ENCODE peak calls at places on chromosomes 11 and 22, in seven cellular contexts. One of them, this sample, is unnamed.

GRCh38 chr22:16915711-16916110 is 90.5 kb upstream of the XKR3 start:
- DNase-seq in left ventricle myocardium inferior: no peak
- DNase-seq in sigmoid colon: no peak
- DNase-seq in stomach: no peak
- DNase-seq in CD4-positive, alpha-beta memory T cell: no peak
- DNase-seq in A549: no peak
- DNase-seq in lower lobe of right lung: no peak
- DNase-seq in this sample: no peak

GRCh38 chr11:2652857-2653643 is 46.7 kb downstream of the KCNQ1OT1 start:
- DNase-seq in A549: no peak
- DNase-seq in left ventricle myocardium inferior: no peak
- DNase-seq in CD4-positive, alpha-beta memory T cell: no peak
- DNase-seq in sigmoid colon: no peak
- DNase-seq in lower lobe of right lung: no peak
- DNase-seq in stomach: no peak
- DNase-seq in this sample: no peak

GRCh38 chr11:133172349-133172748 is 360.0 kb downstream of the OPCML start:
- DNase-seq in sigmoid colon: no peak
- DNase-seq in A549: no peak
- DNase-seq in left ventricle myocardium inferior: no peak
- DNase-seq in stomach: no peak
- DNase-seq in CD4-positive, alpha-beta memory T cell: no peak
- DNase-seq in lower lobe of right lung: no peak
- DNase-seq in this sample: no peak

GRCh38 chr11:71200761-71201160 is 51.6 kb downstream of the SHANK2 start:
- DNase-seq in stomach: no peak
- DNase-seq in A549: no peak
- DNase-seq in sigmoid colon: no peak
- DNase-seq in left ventricle myocardium inferior: no peak
- DNase-seq in lower lobe of right lung: peak; percentile 20
- DNase-seq in CD4-positive, alpha-beta memory T cell: no peak
- DNase-seq in this sample: no peak

GRCh38 chr11:8867035-8867434 is 44.0 kb upstream of the AKIP1 start:
- DNase-seq in stomach: no peak
- DNase-seq in sigmoid colon: no peak
- DNase-seq in A549: no peak
- DNase-seq in lower lobe of right lung: no peak
- DNase-seq in left ventricle myocardium inferior: no peak
- DNase-seq in CD4-positive, alpha-beta memory T cell: no peak
- DNase-seq in this sample: no peak

GRCh38 chr11:100739636-100740035 is 52.5 kb downstream of the ARHGAP42 start:
- DNase-seq in left ventricle myocardium inferior: no peak
- DNase-seq in sigmoid colon: no peak
- DNase-seq in A549: peak; percentile 72
- DNase-seq in lower lobe of right lung: no peak
- DNase-seq in stomach: peak; percentile 47
- DNase-seq in CD4-positive, alpha-beta memory T cell: no peak
- DNase-seq in this sample: no peak

GRCh38 chr11:26073646-26074045 is 258.3 kb upstream of the ANO3 start:
- DNase-seq in A549: no peak
- DNase-seq in left ventricle myocardium inferior: no peak
- DNase-seq in sigmoid colon: no peak
- DNase-seq in lower lobe of right lung: no peak
- DNase-seq in CD4-positive, alpha-beta memory T cell: no peak
- DNase-seq in stomach: no peak
- DNase-seq in this sample: no peak

GRCh38 chr22:48489551-48490512 is 1337.8 kb downstream of the BRD1 start:
- DNase-seq in lower lobe of right lung: no peak
- DNase-seq in left ventricle myocardium inferior: no peak
- DNase-seq in sigmoid colon: peak; percentile 61
- DNase-seq in CD4-positive, alpha-beta memory T cell: no peak
- DNase-seq in A549: no peak
- DNase-seq in stomach: peak; percentile 23
- DNase-seq in this sample: peak; percentile 73

GRCh38 chr11:118382954-118383353 is 18.5 kb upstream of the ATP5MG start:
- DNase-seq in lower lobe of right lung: no peak
- DNase-seq in left ventricle myocardium inferior: no peak
- DNase-seq in A549: no peak
- DNase-seq in stomach: no peak
- DNase-seq in CD4-positive, alpha-beta memory T cell: no peak
- DNase-seq in sigmoid colon: no peak
- DNase-seq in this sample: no peak

GRCh38 chr22:37674951-37675929 is at the start of gene LGALS1:
- DNase-seq in lower lobe of right lung: peak; percentile 96
- DNase-seq in A549: peak; percentile 92
- DNase-seq in left ventricle myocardium inferior: peak; percentile 98
- DNase-seq in CD4-positive, alpha-beta memory T cell: peak; percentile 62
- DNase-seq in stomach: peak; percentile 94
- DNase-seq in sigmoid colon: peak; percentile 99
- DNase-seq in this sample: peak; percentile 86

GRCh38 chr11:75563501-75563977 is 1.5 kb downstream of the SERPINH1 start:
- DNase-seq in left ventricle myocardium inferior: no peak
- DNase-seq in CD4-positive, alpha-beta memory T cell: no peak
- DNase-seq in stomach: no peak
- DNase-seq in lower lobe of right lung: no peak
- DNase-seq in sigmoid colon: no peak
- DNase-seq in A549: no peak
- DNase-seq in this sample: no peak

GRCh38 chr11:22193348-22194051 is 615 bp downstream of the ANO5 start:
- DNase-seq in A549: peak; percentile 45
- DNase-seq in CD4-positive, alpha-beta memory T cell: no peak
- DNase-seq in lower lobe of right lung: peak; percentile 48
- DNase-seq in left ventricle myocardium inferior: peak; percentile 22
- DNase-seq in stomach: peak; percentile 26
- DNase-seq in sigmoid colon: peak; percentile 64
- DNase-seq in this sample: peak; percentile 85

GRCh38 chr11:41246399-41246745 is 213.1 kb downstream of the LRRC4C start:
- DNase-seq in stomach: no peak
- DNase-seq in A549: no peak
- DNase-seq in CD4-positive, alpha-beta memory T cell: no peak
- DNase-seq in lower lobe of right lung: no peak
- DNase-seq in left ventricle myocardium inferior: no peak
- DNase-seq in sigmoid colon: no peak
- DNase-seq in this sample: no peak

GRCh38 chr11:131413217-131413616 is 42.8 kb downstream of the NTM start:
- DNase-seq in sigmoid colon: no peak
- DNase-seq in stomach: no peak
- DNase-seq in CD4-positive, alpha-beta memory T cell: no peak
- DNase-seq in left ventricle myocardium inferior: no peak
- DNase-seq in lower lobe of right lung: no peak
- DNase-seq in A549: no peak
- DNase-seq in this sample: no peak

GRCh38 chr11:118048472-118049370 is 28.2 kb upstream of the TMPRSS4 start:
- DNase-seq in sigmoid colon: no peak
- DNase-seq in stomach: peak; percentile 20
- DNase-seq in CD4-positive, alpha-beta memory T cell: no peak
- DNase-seq in left ventricle myocardium inferior: no peak
- DNase-seq in lower lobe of right lung: no peak
- DNase-seq in A549: no peak
- DNase-seq in this sample: no peak

GRCh38 chr11:102268083-102268984 is 49.0 kb upstream of the BIRC3 start:
- DNase-seq in A549: peak; percentile 88
- DNase-seq in sigmoid colon: peak; percentile 85
- DNase-seq in left ventricle myocardium inferior: peak; percentile 80
- DNase-seq in stomach: peak; percentile 95
- DNase-seq in lower lobe of right lung: peak; percentile 92
- DNase-seq in CD4-positive, alpha-beta memory T cell: peak; percentile 88
- DNase-seq in this sample: peak; percentile 99

GRCh38 chr11:116812109-116812508 is 11.0 kb downstream of the APOA4 start:
- DNase-seq in left ventricle myocardium inferior: no peak
- DNase-seq in lower lobe of right lung: no peak
- DNase-seq in CD4-positive, alpha-beta memory T cell: no peak
- DNase-seq in sigmoid colon: no peak
- DNase-seq in A549: no peak
- DNase-seq in stomach: peak; percentile 13
- DNase-seq in this sample: peak; percentile 15

GRCh38 chr11:116813170-116813569 is 9.9 kb downstream of the APOA4 start:
- DNase-seq in A549: no peak
- DNase-seq in stomach: peak; percentile 11
- DNase-seq in left ventricle myocardium inferior: no peak
- DNase-seq in CD4-positive, alpha-beta memory T cell: no peak
- DNase-seq in sigmoid colon: peak; percentile 10
- DNase-seq in lower lobe of right lung: no peak
- DNase-seq in this sample: peak; percentile 51

GRCh38 chr11:116811194-116811593 is 11.9 kb downstream of the APOA4 start:
- DNase-seq in lower lobe of right lung: no peak
- DNase-seq in sigmoid colon: no peak
- DNase-seq in A549: no peak
- DNase-seq in CD4-positive, alpha-beta memory T cell: no peak
- DNase-seq in stomach: no peak
- DNase-seq in left ventricle myocardium inferior: no peak
- DNase-seq in this sample: peak; percentile 25

GRCh38 chr11:116807601-116808261 is 15.4 kb downstream of the APOA4 start:
- DNase-seq in stomach: peak; percentile 21
- DNase-seq in sigmoid colon: peak; percentile 54
- DNase-seq in A549: no peak
- DNase-seq in left ventricle myocardium inferior: no peak
- DNase-seq in lower lobe of right lung: no peak
- DNase-seq in CD4-positive, alpha-beta memory T cell: no peak
- DNase-seq in this sample: peak; percentile 42

GRCh38 chr11:116808262-116809175 is 14.6 kb downstream of the APOA4 start:
- DNase-seq in sigmoid colon: peak; percentile 30
- DNase-seq in stomach: peak; percentile 81
- DNase-seq in CD4-positive, alpha-beta memory T cell: no peak
- DNase-seq in lower lobe of right lung: peak; percentile 85
- DNase-seq in left ventricle myocardium inferior: no peak
- DNase-seq in A549: no peak
- DNase-seq in this sample: peak; percentile 18
- H3K4me1 ChIP-seq in sigmoid colon: no peaks in the 10 kb centered on the region
- H3K4me1 ChIP-seq in stomach: peaks cover 4% of the 10 kb centered on the region
- H3K4me1 ChIP-seq in CD4-positive, alpha-beta memory T cell: no peaks in the 10 kb centered on the region
- H3K4me1 ChIP-seq in lower lobe of right lung: no peaks in the 10 kb centered on the region
- H3K4me1 ChIP-seq in left ventricle myocardium inferior: no peaks in the 10 kb centered on the region
- H3K4me1 ChIP-seq in A549: peaks cover 7% of the 10 kb centered on the region
- H3K4me1 ChIP-seq in this sample: peaks cover 5% of the 10 kb centered on the region

DNA sequence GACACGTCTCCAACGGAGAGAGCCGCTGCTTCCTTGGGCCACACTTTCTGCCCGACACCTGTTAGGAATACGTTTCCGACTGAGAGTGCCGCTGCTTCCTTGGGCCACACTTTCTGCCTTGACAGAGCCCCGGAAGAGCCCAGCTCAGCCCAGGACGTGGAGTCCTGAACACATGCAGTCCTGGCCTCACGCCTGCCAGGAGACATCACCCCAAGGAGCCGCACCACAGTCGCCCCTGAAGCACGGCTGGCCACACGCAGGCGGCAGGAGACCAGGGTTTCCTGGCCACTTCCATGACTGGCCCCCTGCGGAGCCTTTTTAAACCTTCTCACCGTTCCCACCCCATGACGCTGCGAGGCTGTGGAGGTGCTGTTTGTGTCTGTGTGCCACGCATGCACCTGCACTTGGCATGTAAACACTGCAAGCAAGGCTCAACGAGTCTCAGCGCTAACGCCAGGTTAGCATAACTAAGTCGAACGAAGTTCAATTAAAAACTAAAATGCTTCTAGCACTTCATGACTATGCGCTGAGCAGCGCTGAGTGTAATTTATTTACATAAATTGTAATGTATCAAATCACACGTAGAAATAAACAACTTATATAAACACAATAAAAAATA is 8.8 kb downstream of the TOLLIP start:
- DNase-seq in A549: no peak
- DNase-seq in sigmoid colon: no peak
- DNase-seq in left ventricle myocardium inferior: no peak
- DNase-seq in lower lobe of right lung: peak; percentile 37
- DNase-seq in CD4-positive, alpha-beta memory T cell: no peak
- DNase-seq in stomach: peak; percentile 21
- DNase-seq in this sample: peak; percentile 37
- H3K4me1 ChIP-seq in A549: peaks cover 52% of the 10 kb centered on the region
- H3K4me1 ChIP-seq in sigmoid colon: peaks cover 54% of the 10 kb centered on the region
- H3K4me1 ChIP-seq in left ventricle myocardium inferior: peaks cover 77% of the 10 kb centered on the region
- H3K4me1 ChIP-seq in lower lobe of right lung: peaks cover 69% of the 10 kb centered on the region
- H3K4me1 ChIP-seq in CD4-positive, alpha-beta memory T cell: no peaks in the 10 kb centered on the region
- H3K4me1 ChIP-seq in stomach: peaks cover 72% of the 10 kb centered on the region
- H3K4me1 ChIP-seq in this sample: no peaks in the 10 kb centered on the region

DNA sequence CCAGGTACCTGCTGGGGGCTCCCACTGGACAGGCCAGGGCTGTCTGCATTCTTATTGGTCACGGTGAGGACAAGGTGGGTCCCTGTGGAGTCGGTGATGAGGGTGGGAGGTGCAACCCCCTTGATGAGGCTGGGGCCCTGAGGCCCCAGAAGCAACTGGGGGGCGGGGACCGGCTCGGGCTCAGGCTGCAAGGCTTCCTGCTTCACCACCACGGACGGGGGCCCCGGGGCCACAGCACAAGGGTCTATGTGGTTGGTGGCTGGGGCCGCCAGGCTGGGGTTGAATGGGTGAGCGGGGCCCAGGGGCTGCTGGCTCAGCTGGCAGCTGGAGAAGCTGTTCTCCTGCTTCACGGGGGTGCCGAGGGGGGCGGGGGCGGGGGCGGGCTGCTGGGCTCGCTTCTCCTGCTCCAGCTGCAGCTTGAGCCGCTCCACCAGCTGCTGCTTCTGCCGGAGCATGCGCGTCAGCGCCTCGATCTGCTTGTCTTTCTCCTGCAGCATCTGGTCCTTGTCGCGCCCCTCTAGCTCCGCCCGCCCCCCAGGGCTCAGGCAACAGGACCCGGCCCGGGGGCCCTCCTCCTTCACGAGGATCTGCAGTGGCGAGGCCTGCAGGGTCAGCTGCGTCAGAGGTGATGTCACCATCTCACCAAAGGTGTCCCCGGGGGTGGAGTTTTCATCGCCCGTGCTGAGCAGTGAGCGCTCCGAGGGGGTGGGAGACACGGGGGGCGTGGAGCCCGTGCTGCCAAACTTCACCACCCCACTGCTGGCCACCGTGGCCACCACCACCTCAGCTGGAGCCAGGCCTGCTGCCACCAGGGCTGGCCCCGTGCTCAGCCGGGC is 48.2 kb downstream of the SGSM3 start:
- DNase-seq in lower lobe of right lung: no peak
- DNase-seq in A549: no peak
- DNase-seq in sigmoid colon: peak; percentile 86
- DNase-seq in left ventricle myocardium inferior: peak; percentile 29
- DNase-seq in stomach: no peak
- DNase-seq in CD4-positive, alpha-beta memory T cell: no peak
- DNase-seq in this sample: no peak
- H3K4me1 ChIP-seq in lower lobe of right lung: peaks cover 26% of the 10 kb centered on the region
- H3K4me1 ChIP-seq in A549: no peaks in the 10 kb centered on the region
- H3K4me1 ChIP-seq in sigmoid colon: peaks cover 5% of the 10 kb centered on the region
- H3K4me1 ChIP-seq in left ventricle myocardium inferior: peaks cover 11% of the 10 kb centered on the region
- H3K4me1 ChIP-seq in stomach: no peaks in the 10 kb centered on the region
- H3K4me1 ChIP-seq in CD4-positive, alpha-beta memory T cell: peaks cover 8% of the 10 kb centered on the region
- H3K4me1 ChIP-seq in this sample: no peaks in the 10 kb centered on the region

DNA sequence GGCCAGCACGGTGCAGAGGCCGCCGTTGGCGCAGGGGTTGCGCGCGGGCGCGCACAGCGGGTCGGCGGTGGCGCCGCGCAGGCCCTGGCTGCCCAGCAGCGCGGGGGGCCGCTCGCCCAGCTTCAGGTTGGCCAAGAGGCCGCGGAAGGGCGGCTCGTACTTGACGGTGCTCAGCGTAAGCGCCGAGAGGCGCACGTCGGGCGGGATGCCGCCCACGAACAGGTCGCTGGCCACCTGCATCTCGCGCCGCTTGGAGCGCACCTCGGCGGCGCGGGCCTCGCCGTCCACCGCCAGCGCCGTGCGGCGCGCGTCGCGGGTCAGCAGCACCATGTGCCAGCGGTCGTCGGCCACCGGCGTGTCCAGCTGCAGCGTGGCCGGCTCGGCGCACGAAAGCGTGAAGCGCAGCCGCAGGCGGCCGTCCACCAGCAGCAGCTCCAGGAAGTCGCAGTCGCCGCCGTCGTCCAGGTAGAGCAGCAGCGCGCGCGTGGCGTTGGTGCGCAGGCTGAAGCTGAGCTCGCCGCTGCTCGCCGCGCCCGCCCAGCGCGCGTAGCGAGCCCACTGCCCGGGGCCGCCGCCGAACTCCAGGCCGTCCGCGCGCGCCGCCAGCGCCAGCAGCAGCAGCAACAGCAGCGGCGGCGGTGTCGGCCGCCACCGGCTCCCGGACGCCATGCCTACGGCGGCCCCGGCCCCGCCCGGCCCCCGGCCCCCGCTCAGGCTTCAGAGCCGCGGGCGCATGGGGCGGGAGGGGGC is 9.8 kb downstream of the NRXN2 start:
- DNase-seq in left ventricle myocardium inferior: peak; percentile 27
- DNase-seq in A549: peak; percentile 48
- DNase-seq in stomach: peak; percentile 46
- DNase-seq in CD4-positive, alpha-beta memory T cell: peak; percentile 28
- DNase-seq in lower lobe of right lung: peak; percentile 60
- DNase-seq in sigmoid colon: no peak
- DNase-seq in this sample: peak; percentile 73
- H3K4me1 ChIP-seq in left ventricle myocardium inferior: peaks cover 8% of the 10 kb centered on the region
- H3K4me1 ChIP-seq in A549: peaks cover 13% of the 10 kb centered on the region
- H3K4me1 ChIP-seq in stomach: peaks cover 21% of the 10 kb centered on the region
- H3K4me1 ChIP-seq in CD4-positive, alpha-beta memory T cell: no peaks in the 10 kb centered on the region
- H3K4me1 ChIP-seq in lower lobe of right lung: no peaks in the 10 kb centered on the region
- H3K4me1 ChIP-seq in sigmoid colon: peaks cover 21% of the 10 kb centered on the region
- H3K4me1 ChIP-seq in this sample: no peaks in the 10 kb centered on the region

This sample was measured in endodermal cell.